ENCODE peak calls at places on chromosome 3, in seven cellular contexts. One of them, this sample, is unnamed.
A peak's percentile ranks its signal among the peaks of the same experiment; 100 is the strongest.

GRCh38 chr3:38165722-38166387 is 518 bp downstream of the OXSR1 start:
- DNase-seq in right atrium auricular region: no peak
- DNase-seq in HL-60: peak; percentile 52
- DNase-seq in dorsolateral prefrontal cortex: no peak
- DNase-seq in upper lobe of left lung: no peak
- DNase-seq in astrocyte of the spinal cord: peak; percentile 31
- DNase-seq in adrenal gland: peak; percentile 73
- DNase-seq in this sample: peak; percentile 71

GRCh38 chr3:101202640-101203039 is 117.7 kb downstream of the IMPG2 start:
- DNase-seq in right atrium auricular region: no peak
- DNase-seq in HL-60: no peak
- DNase-seq in dorsolateral prefrontal cortex: no peak
- DNase-seq in upper lobe of left lung: no peak
- DNase-seq in astrocyte of the spinal cord: no peak
- DNase-seq in adrenal gland: no peak
- DNase-seq in this sample: no peak

GRCh38 chr3:197257711-197258110 is 40.7 kb downstream of the DLG1 start:
- DNase-seq in right atrium auricular region: no peak
- DNase-seq in HL-60: no peak
- DNase-seq in dorsolateral prefrontal cortex: no peak
- DNase-seq in upper lobe of left lung: no peak
- DNase-seq in astrocyte of the spinal cord: no peak
- DNase-seq in adrenal gland: no peak
- DNase-seq in this sample: no peak

GRCh38 chr3:154025007-154025406 is 96.2 kb upstream of the ARHGEF26 start:
- DNase-seq in right atrium auricular region: no peak
- DNase-seq in HL-60: no peak
- DNase-seq in dorsolateral prefrontal cortex: no peak
- DNase-seq in upper lobe of left lung: no peak
- DNase-seq in astrocyte of the spinal cord: no peak
- DNase-seq in adrenal gland: no peak
- DNase-seq in this sample: no peak

GRCh38 chr3:62073038-62073437 is 300.3 kb downstream of the FEZF2 start:
- DNase-seq in right atrium auricular region: no peak
- DNase-seq in HL-60: no peak
- DNase-seq in dorsolateral prefrontal cortex: no peak
- DNase-seq in upper lobe of left lung: no peak
- DNase-seq in astrocyte of the spinal cord: no peak
- DNase-seq in adrenal gland: no peak
- DNase-seq in this sample: no peak

GRCh38 chr3:160401301-160402095 is 2.0 kb downstream of the SMC4 start:
- DNase-seq in right atrium auricular region: no peak
- DNase-seq in HL-60: peak; percentile 50
- DNase-seq in dorsolateral prefrontal cortex: no peak
- DNase-seq in upper lobe of left lung: no peak
- DNase-seq in astrocyte of the spinal cord: peak; percentile 86
- DNase-seq in adrenal gland: peak; percentile 26
- DNase-seq in this sample: no peak

GRCh38 chr3:139601191-139601961 is 61.8 kb upstream of the RBP1 start:
- DNase-seq in right atrium auricular region: no peak
- DNase-seq in HL-60: no peak
- DNase-seq in dorsolateral prefrontal cortex: no peak
- DNase-seq in upper lobe of left lung: no peak
- DNase-seq in astrocyte of the spinal cord: no peak
- DNase-seq in adrenal gland: no peak
- DNase-seq in this sample: no peak

GRCh38 chr3:170228093-170228766 is 6.0 kb downstream of the PRKCI start:
- DNase-seq in right atrium auricular region: no peak
- DNase-seq in HL-60: no peak
- DNase-seq in dorsolateral prefrontal cortex: no peak
- DNase-seq in upper lobe of left lung: no peak
- DNase-seq in astrocyte of the spinal cord: no peak
- DNase-seq in adrenal gland: no peak
- DNase-seq in this sample: no peak

GRCh38 chr3:28682126-28682525 is 333.5 kb upstream of the AZI2 start:
- DNase-seq in right atrium auricular region: no peak
- DNase-seq in HL-60: no peak
- DNase-seq in dorsolateral prefrontal cortex: no peak
- DNase-seq in upper lobe of left lung: no peak
- DNase-seq in astrocyte of the spinal cord: no peak
- DNase-seq in adrenal gland: no peak
- DNase-seq in this sample: no peak

GRCh38 chr3:69009559-69010410 is 3.7 kb downstream of the EOGT start:
- DNase-seq in right atrium auricular region: no peak
- DNase-seq in HL-60: no peak
- DNase-seq in dorsolateral prefrontal cortex: no peak
- DNase-seq in upper lobe of left lung: no peak
- DNase-seq in astrocyte of the spinal cord: peak; percentile 88
- DNase-seq in adrenal gland: no peak
- DNase-seq in this sample: no peak

GRCh38 chr3:139319428-139320402 is 24.1 kb upstream of the MRPS22 start:
- DNase-seq in right atrium auricular region: no peak
- DNase-seq in HL-60: peak; percentile 14
- DNase-seq in dorsolateral prefrontal cortex: no peak
- DNase-seq in upper lobe of left lung: no peak
- DNase-seq in astrocyte of the spinal cord: no peak
- DNase-seq in adrenal gland: no peak
- DNase-seq in this sample: no peak

GRCh38 chr3:19154693-19155250 is 6.5 kb downstream of the KCNH8 start:
- DNase-seq in right atrium auricular region: no peak
- DNase-seq in HL-60: no peak
- DNase-seq in dorsolateral prefrontal cortex: no peak
- DNase-seq in upper lobe of left lung: no peak
- DNase-seq in astrocyte of the spinal cord: no peak
- DNase-seq in adrenal gland: no peak
- DNase-seq in this sample: no peak

GRCh38 chr3:177642482-177643163 is 445.3 kb upstream of the TBL1XR1 start:
- DNase-seq in right atrium auricular region: no peak
- DNase-seq in HL-60: no peak
- DNase-seq in dorsolateral prefrontal cortex: peak; percentile 33
- DNase-seq in upper lobe of left lung: peak; percentile 14
- DNase-seq in astrocyte of the spinal cord: no peak
- DNase-seq in adrenal gland: no peak
- DNase-seq in this sample: no peak

GRCh38 chr3:58800032-58800431 is 133.5 kb upstream of the FAM3D start:
- DNase-seq in right atrium auricular region: no peak
- DNase-seq in HL-60: no peak
- DNase-seq in dorsolateral prefrontal cortex: no peak
- DNase-seq in upper lobe of left lung: no peak
- DNase-seq in astrocyte of the spinal cord: no peak
- DNase-seq in adrenal gland: no peak
- DNase-seq in this sample: no peak

GRCh38 chr3:47533481-47533880 is 20.0 kb upstream of the ELP6 start:
- DNase-seq in right atrium auricular region: no peak
- DNase-seq in HL-60: no peak
- DNase-seq in dorsolateral prefrontal cortex: no peak
- DNase-seq in upper lobe of left lung: no peak
- DNase-seq in astrocyte of the spinal cord: no peak
- DNase-seq in adrenal gland: no peak
- DNase-seq in this sample: no peak

GRCh38 chr3:149643482-149643798 is 14.4 kb downstream of the WWTR1 start:
- DNase-seq in right atrium auricular region: no peak
- DNase-seq in HL-60: no peak
- DNase-seq in dorsolateral prefrontal cortex: no peak
- DNase-seq in upper lobe of left lung: no peak
- DNase-seq in astrocyte of the spinal cord: no peak
- DNase-seq in adrenal gland: no peak
- DNase-seq in this sample: no peak

GRCh38 chr3:8532251-8532831 is 30.7 kb downstream of the LMCD1 start:
- DNase-seq in right atrium auricular region: no peak
- DNase-seq in HL-60: no peak
- DNase-seq in dorsolateral prefrontal cortex: no peak
- DNase-seq in upper lobe of left lung: no peak
- DNase-seq in astrocyte of the spinal cord: peak; percentile 32
- DNase-seq in adrenal gland: no peak
- DNase-seq in this sample: peak; percentile 54

GRCh38 chr3:61617041-61617440 is 55.7 kb downstream of the PTPRG start:
- DNase-seq in right atrium auricular region: no peak
- DNase-seq in HL-60: no peak
- DNase-seq in dorsolateral prefrontal cortex: no peak
- DNase-seq in upper lobe of left lung: no peak
- DNase-seq in astrocyte of the spinal cord: no peak
- DNase-seq in adrenal gland: no peak
- DNase-seq in this sample: no peak

GRCh38 chr3:78970656-78971055 is 797.1 kb downstream of the ROBO1 start:
- DNase-seq in right atrium auricular region: no peak
- DNase-seq in HL-60: no peak
- DNase-seq in dorsolateral prefrontal cortex: no peak
- DNase-seq in upper lobe of left lung: no peak
- DNase-seq in astrocyte of the spinal cord: no peak
- DNase-seq in adrenal gland: no peak
- DNase-seq in this sample: no peak

GRCh38 chr3:160474416-160474838 is 24.8 kb upstream of the TRIM59 start:
- DNase-seq in right atrium auricular region: no peak
- DNase-seq in HL-60: no peak
- DNase-seq in dorsolateral prefrontal cortex: no peak
- DNase-seq in upper lobe of left lung: no peak
- DNase-seq in astrocyte of the spinal cord: peak; percentile 77
- DNase-seq in adrenal gland: no peak
- DNase-seq in this sample: no peak

GRCh38 chr3:77189684-77190083 is 149.8 kb downstream of the ROBO2 start:
- DNase-seq in right atrium auricular region: no peak
- DNase-seq in HL-60: no peak
- DNase-seq in dorsolateral prefrontal cortex: no peak
- DNase-seq in upper lobe of left lung: no peak
- DNase-seq in astrocyte of the spinal cord: no peak
- DNase-seq in adrenal gland: no peak
- DNase-seq in this sample: no peak

GRCh38 chr3:77186319-77186718 is 146.4 kb downstream of the ROBO2 start:
- DNase-seq in right atrium auricular region: no peak
- DNase-seq in HL-60: no peak
- DNase-seq in dorsolateral prefrontal cortex: no peak
- DNase-seq in upper lobe of left lung: no peak
- DNase-seq in astrocyte of the spinal cord: no peak
- DNase-seq in adrenal gland: no peak
- DNase-seq in this sample: no peak

GRCh38 chr3:77188210-77188609 is 148.3 kb downstream of the ROBO2 start:
- DNase-seq in right atrium auricular region: no peak
- DNase-seq in HL-60: no peak
- DNase-seq in dorsolateral prefrontal cortex: no peak
- DNase-seq in upper lobe of left lung: no peak
- DNase-seq in astrocyte of the spinal cord: no peak
- DNase-seq in adrenal gland: no peak
- DNase-seq in this sample: no peak

GRCh38 chr3:77189258-77189657 is 149.4 kb downstream of the ROBO2 start:
- DNase-seq in right atrium auricular region: no peak
- DNase-seq in HL-60: no peak
- DNase-seq in dorsolateral prefrontal cortex: no peak
- DNase-seq in upper lobe of left lung: no peak
- DNase-seq in astrocyte of the spinal cord: no peak
- DNase-seq in adrenal gland: no peak
- DNase-seq in this sample: no peak

DNA sequence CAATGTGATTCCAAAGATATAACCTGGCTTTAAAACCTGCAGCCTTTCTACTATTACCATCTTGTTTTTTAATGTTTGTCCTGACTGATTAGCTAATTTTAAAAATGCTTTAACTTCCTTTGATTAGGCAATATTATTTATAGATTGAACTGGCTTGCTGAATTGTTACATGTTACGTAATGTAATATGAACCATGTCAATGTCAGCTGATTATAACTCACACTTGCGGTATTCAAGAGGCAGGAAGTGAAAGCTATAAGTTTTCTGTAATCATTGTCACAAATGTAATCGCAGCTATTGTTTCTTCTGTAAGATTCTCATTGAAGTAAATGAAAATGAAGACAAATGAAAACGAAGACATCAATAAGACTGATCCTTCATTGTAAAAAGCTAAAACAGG is 146.8 kb downstream of the ROBO2 start:
- DNase-seq in right atrium auricular region: no peak
- DNase-seq in HL-60: no peak
- DNase-seq in dorsolateral prefrontal cortex: no peak
- DNase-seq in upper lobe of left lung: no peak
- DNase-seq in astrocyte of the spinal cord: peak; percentile 7
- DNase-seq in adrenal gland: no peak
- DNase-seq in this sample: no peak
- H3K4me3 ChIP-seq in right atrium auricular region: no peak overlapping the region
- H3K4me3 ChIP-seq in HL-60: no peak overlapping the region
- H3K4me3 ChIP-seq in dorsolateral prefrontal cortex: no peak overlapping the region
- H3K4me3 ChIP-seq in upper lobe of left lung: no peak overlapping the region
- H3K4me3 ChIP-seq in astrocyte of the spinal cord: no peak overlapping the region
- H3K4me3 ChIP-seq in adrenal gland: no peak overlapping the region
- H3K4me3 ChIP-seq in this sample: no peak overlapping the region

GRCh38 chr3:9930804-9931418 is 2.7 kb upstream of the CRELD1 start:
- DNase-seq in right atrium auricular region: no peak
- DNase-seq in HL-60: no peak
- DNase-seq in dorsolateral prefrontal cortex: no peak
- DNase-seq in upper lobe of left lung: no peak
- DNase-seq in astrocyte of the spinal cord: no peak
- DNase-seq in adrenal gland: no peak
- DNase-seq in this sample: no peak
- TF ChIP-seq CTCF in right atrium auricular region: no peak
- TF ChIP-seq CTCF in HL-60: no peak
- TF ChIP-seq CTCF in dorsolateral prefrontal cortex: no peak
- TF ChIP-seq CTCF in upper lobe of left lung: no peak
- TF ChIP-seq CTCF in astrocyte of the spinal cord: peak; percentile 5
- TF ChIP-seq CTCF in adrenal gland: no peak
- TF ChIP-seq CTCF in this sample: no peak

DNA sequence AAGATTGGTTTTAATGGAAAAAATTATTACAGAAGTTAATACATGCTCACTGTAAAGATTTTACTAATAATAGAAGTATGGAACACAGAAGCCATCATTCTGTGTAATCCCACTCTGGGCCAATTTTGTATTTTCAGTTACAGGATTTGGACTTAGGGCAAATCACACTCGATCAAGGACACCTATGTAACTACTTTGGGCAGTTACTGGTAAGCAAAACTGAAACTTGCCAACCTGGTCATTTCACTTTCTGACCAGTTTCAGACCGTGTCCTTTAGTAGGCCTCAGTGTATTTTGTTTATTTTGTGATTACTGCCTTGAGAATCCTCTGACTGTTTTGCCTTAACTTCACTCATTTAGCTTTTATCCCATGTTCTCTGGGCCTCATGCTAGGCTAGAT is 10.6 kb upstream of the SCAANT1 start:
- DNase-seq in right atrium auricular region: no peak
- DNase-seq in HL-60: no peak
- DNase-seq in dorsolateral prefrontal cortex: no peak
- DNase-seq in upper lobe of left lung: no peak
- DNase-seq in astrocyte of the spinal cord: no peak
- DNase-seq in adrenal gland: no peak
- DNase-seq in this sample: no peak
- H3K4me3 ChIP-seq in right atrium auricular region: no peak overlapping the region
- H3K4me3 ChIP-seq in HL-60: no peak overlapping the region
- H3K4me3 ChIP-seq in dorsolateral prefrontal cortex: no peak overlapping the region
- H3K4me3 ChIP-seq in upper lobe of left lung: no peak overlapping the region
- H3K4me3 ChIP-seq in astrocyte of the spinal cord: no peak overlapping the region
- H3K4me3 ChIP-seq in adrenal gland: no peak overlapping the region
- H3K4me3 ChIP-seq in this sample: no peak overlapping the region

DNA sequence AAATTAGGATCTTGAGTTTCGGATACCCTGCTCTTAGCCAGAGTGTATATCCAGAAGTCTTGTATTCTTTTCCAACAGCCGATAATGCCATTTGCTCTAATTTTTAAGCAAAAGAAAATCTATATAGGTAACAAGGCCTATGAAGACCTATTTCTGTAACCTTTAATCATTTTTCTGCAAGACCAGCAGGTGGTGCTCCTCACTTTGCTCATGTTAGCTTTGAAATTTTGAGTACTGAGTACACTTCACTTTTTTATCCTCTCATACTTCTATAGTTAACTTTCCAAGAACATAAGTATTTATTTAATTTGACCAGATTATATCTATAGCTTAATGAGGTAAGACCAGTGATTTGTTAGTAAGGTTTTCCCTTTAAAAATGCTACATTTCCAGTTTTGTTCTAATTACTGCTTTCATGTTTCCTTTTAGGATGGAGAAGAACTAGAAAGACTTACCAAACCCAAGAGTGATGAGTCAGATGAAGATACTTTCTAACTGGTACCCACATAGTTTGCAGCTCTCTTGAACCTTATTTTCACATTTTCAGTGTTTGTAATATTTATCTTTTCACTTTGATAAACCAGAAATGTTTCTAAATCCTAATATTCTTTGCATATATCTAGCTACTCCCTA is 20.5 kb downstream of the SLC35A5 start:
- DNase-seq in right atrium auricular region: no peak
- DNase-seq in HL-60: peak; percentile 38
- DNase-seq in dorsolateral prefrontal cortex: no peak
- DNase-seq in upper lobe of left lung: no peak
- DNase-seq in astrocyte of the spinal cord: peak; percentile 84
- DNase-seq in adrenal gland: no peak
- DNase-seq in this sample: peak; percentile 34
- TF ChIP-seq CTCF in right atrium auricular region: no peak
- TF ChIP-seq CTCF in HL-60: peak; percentile 39
- TF ChIP-seq CTCF in dorsolateral prefrontal cortex: peak; percentile 48
- TF ChIP-seq CTCF in upper lobe of left lung: peak; percentile 14
- TF ChIP-seq CTCF in astrocyte of the spinal cord: peak; percentile 64
- TF ChIP-seq CTCF in adrenal gland: peak; percentile 66
- TF ChIP-seq CTCF in this sample: peak; percentile 46